ENCODE peak calls at places on chromosomes 13 and 19, in five cellular contexts. O, F, E, B and N are unnamed samples.

GRCh38 chr19:1449467-1450442 is at the start of gene APC2:
- DNase-seq in B (peak), F (no peak), O (peak), E (no peak), N (no peak)

GRCh38 chr13:32901994-32902780 is 114.0 kb upstream of the KL start:
- DNase-seq in O (no peak), B (no peak), F (no peak), E (no peak), N (no peak)

GRCh38 chr13:38888309-38888708 is 102.3 kb downstream of the STOML3 start:
- DNase-seq in B (no peak), E (no peak), F (no peak), O (peak), N (no peak)

GRCh38 chr13:66967825-66968597 is 262.1 kb downstream of the PCDH9 start:
- DNase-seq in F (no peak), B (no peak), E (no peak), O (peak), N (no peak)

GRCh38 chr19:3132971-3133792 is 2.7 kb upstream of the GNA15 start:
- DNase-seq in F (peak), E (no peak), B (peak), O (peak), N (no peak)

GRCh38 chr13:105643966-105644365 is 891.5 kb downstream of the EFNB2 start:
- DNase-seq in E (no peak), B (no peak), O (no peak), F (no peak), N (no peak)

GRCh38 chr13:39777527-39778061 is 122.1 kb downstream of the COG6 start:
- DNase-seq in B (no peak), E (peak), F (no peak), O (peak), N (peak)

GRCh38 chr19:21127001-21127400 is 14.8 kb upstream of the ZNF431 start:
- DNase-seq in E (no peak), F (no peak), O (no peak), B (no peak), N (no peak)

GRCh38 chr19:44662686-44663085 is 8.6 kb upstream of the CEACAM19 start:
- DNase-seq in O (peak), F (no peak), B (no peak), E (no peak), N (no peak)

GRCh38 chr13:103272770-103273169 is 206.6 kb upstream of the SLC10A2 start:
- DNase-seq in F (no peak), E (no peak), O (peak), B (no peak), N (no peak)

GRCh38 chr13:38044067-38044466 is 174.5 kb upstream of the TRPC4 start:
- DNase-seq in O (no peak), F (no peak), B (no peak), E (no peak), N (no peak)

GRCh38 chr13:35283856-35284255 is 192.6 kb downstream of the MAB21L1 start:
- DNase-seq in E (peak), F (no peak), O (no peak), B (no peak), N (no peak)

GRCh38 chr19:50497030-50497420 is 14.0 kb downstream of the JOSD2 start:
- DNase-seq in O (no peak), B (peak), E (no peak), F (no peak), N (no peak)

GRCh38 chr19:46574533-46574932 is 26.6 kb upstream of the CALM3 start:
- DNase-seq in B (no peak), F (no peak), E (no peak), O (no peak), N (no peak)

GRCh38 chr13:90091611-90092010 is 1255.9 kb upstream of the MIR17HG start:
- DNase-seq in F (no peak), B (no peak), O (no peak), E (no peak), N (no peak)

GRCh38 chr19:29966594-29967249 is 24.7 kb downstream of the URI1 start:
- DNase-seq in O (peak), F (no peak), B (no peak), E (peak), N (no peak)

GRCh38 chr19:34555447-34555846 is 73.9 kb downstream of the WTIP start:
- DNase-seq in O (no peak), B (no peak), F (no peak), E (peak), N (no peak)

GRCh38 chr19:42850981-42851717 is 28.4 kb downstream of the PSG1 start:
- DNase-seq in B (no peak), E (peak), O (peak), F (no peak), N (peak)

GRCh38 chr19:48795855-48796142 is 15.0 kb downstream of the BCAT2 start:
- DNase-seq in E (no peak), F (no peak), B (no peak), O (no peak), N (no peak)

GRCh38 chr19:6856749-6857372 is 30.5 kb upstream of the ADGRE1 start:
- DNase-seq in E (no peak), F (no peak), B (no peak), O (no peak), N (no peak)

GRCh38 chr19:29367701-29368306 is 154.9 kb upstream of the UQCRFS1 start:
- DNase-seq in O (no peak), E (no peak), B (no peak), F (peak), N (no peak)

GRCh38 chr19:31332096-31332495 is 17.1 kb downstream of the TSHZ3 start:
- DNase-seq in F (no peak), E (no peak), O (no peak), B (no peak), N (no peak)

GRCh38 chr13:32426191-32426980 is 1.5 kb downstream of the N4BP2L1 start:
- DNase-seq in F (peak), O (no peak), B (no peak), E (no peak), N (no peak)

GRCh38 chr13:30004204-30004603 is 153.8 kb upstream of the UBL3 start:
- DNase-seq in B (no peak), F (no peak), O (no peak), E (peak), N (no peak)

GRCh38 chr13:95234242-95234641 is 67.0 kb downstream of the ABCC4 start:
- DNase-seq in B (no peak), O (no peak), E (no peak), F (no peak), N (no peak)

GRCh38 chr13:46134961-46135522 is 30.2 kb upstream of the CPB2 start:
- DNase-seq in F (no peak), B (no peak), E (no peak), O (peak), N (no peak)

GRCh38 chr13:51420681-51421476 is 32.0 kb downstream of the INTS6 start:
- DNase-seq in B (no peak), E (no peak), O (no peak), F (no peak), N (no peak)

GRCh38 chr19:50906217-50906616 is 5.0 kb downstream of the KLK4 start:
- DNase-seq in B (peak), E (peak), F (peak), O (no peak), N (no peak)

GRCh38 chr19:15464394-15465385 is at the start of gene RASAL3:
- DNase-seq in E (no peak), B (no peak), O (no peak), F (peak), N (no peak)

GRCh38 chr19:34962945-34963530 is 991 bp downstream of the ZNF792 start:
- DNase-seq in F (peak), E (no peak), B (no peak), O (peak), N (no peak)

GRCh38 chr19:6424190-6424938 is at the start of gene KHSRP:
- DNase-seq in B (peak), O (no peak), F (no peak), E (no peak), N (no peak)

GRCh38 chr19:50313812-50314536 is 15.2 kb downstream of the KCNC3 start:
- DNase-seq in O (no peak), B (no peak), E (no peak), F (no peak), N (no peak)

GRCh38 chr13:36344886-36345437 is 1.2 kb downstream of the SPART start:
- DNase-seq in F (no peak), B (no peak), E (no peak), O (no peak), N (no peak)

DNA sequence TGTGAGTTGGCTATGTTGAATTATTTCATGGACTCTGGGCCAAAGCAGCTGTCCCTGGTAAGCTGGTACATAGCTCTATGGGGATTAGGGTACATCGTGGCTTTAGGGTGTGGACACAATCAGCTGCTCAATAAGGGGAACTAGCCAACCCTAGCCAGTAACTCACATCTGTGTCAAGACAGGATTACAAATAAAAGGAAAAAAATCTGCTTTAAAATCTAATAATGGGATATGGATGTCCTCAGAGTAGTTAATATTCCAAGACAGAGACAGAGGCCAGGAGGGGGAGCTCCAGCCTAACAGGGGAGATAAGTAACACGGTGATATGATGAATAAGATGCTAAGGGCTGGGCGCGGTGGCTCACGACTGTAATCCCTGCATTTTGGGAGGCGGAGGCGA is 21.1 kb upstream of the ZNF766 start:
- DNase-seq in F (no peak), O (no peak), E (no peak), B (peak), N (no peak)
- TF ChIP-seq CTCF in F (peak), O (peak), E (no peak), B (no peak), N (peak)

GRCh38 chr13:43304945-43305344 is 281.6 kb downstream of the DNAJC15 start:
- DNase-seq in B (no peak), O (no peak), E (peak), F (no peak), N (no peak)
- TF ChIP-seq CTCF in B (no peak), O (no peak), E (no peak), F (no peak), N (no peak)

GRCh38 chr19:36060430-36060829 is 5.7 kb downstream of the WDR62 start:
- DNase-seq in B (no peak), O (peak), E (peak), F (peak), N (no peak)
- TF ChIP-seq CTCF in B (no peak), O (peak), E (peak), F (peak), N (peak)

GRCh38 chr13:98446234-98446621 is 130.7 kb downstream of the STK24 start:
- DNase-seq in E (no peak), B (no peak), F (no peak), O (no peak), N (no peak)

GRCh38 chr13:98449273-98449672 is 127.6 kb downstream of the STK24 start:
- DNase-seq in F (no peak), O (no peak), E (no peak), B (no peak), N (no peak)

GRCh38 chr13:98447130-98447529 is 129.8 kb downstream of the STK24 start:
- DNase-seq in F (no peak), O (no peak), B (no peak), E (no peak), N (no peak)

GRCh38 chr13:98448642-98448928 is 128.3 kb downstream of the STK24 start:
- DNase-seq in F (no peak), E (no peak), O (no peak), B (no peak), N (no peak)

GRCh38 chr13:98447881-98448641 is 128.8 kb downstream of the STK24 start:
- DNase-seq in B (no peak), E (peak), O (peak), F (no peak), N (no peak)
- TF ChIP-seq CTCF in B (no peak), E (peak), O (peak), F (no peak), N (peak)

GRCh38 chr19:18915639-18916038 is 3.5 kb downstream of the COPE start:
- DNase-seq in E (peak), F (no peak), B (peak), O (peak), N (no peak)
- TF ChIP-seq CTCF in E (peak), F (no peak), B (no peak), O (peak), N (peak)

GRCh38 chr19:40908981-40909380 is 26.9 kb upstream of the CYP2A7 start:
- DNase-seq in O (peak), B (peak), F (no peak), E (no peak), N (no peak)
- TF ChIP-seq CTCF in O (peak), B (no peak), F (no peak), E (peak), N (no peak)

DNA sequence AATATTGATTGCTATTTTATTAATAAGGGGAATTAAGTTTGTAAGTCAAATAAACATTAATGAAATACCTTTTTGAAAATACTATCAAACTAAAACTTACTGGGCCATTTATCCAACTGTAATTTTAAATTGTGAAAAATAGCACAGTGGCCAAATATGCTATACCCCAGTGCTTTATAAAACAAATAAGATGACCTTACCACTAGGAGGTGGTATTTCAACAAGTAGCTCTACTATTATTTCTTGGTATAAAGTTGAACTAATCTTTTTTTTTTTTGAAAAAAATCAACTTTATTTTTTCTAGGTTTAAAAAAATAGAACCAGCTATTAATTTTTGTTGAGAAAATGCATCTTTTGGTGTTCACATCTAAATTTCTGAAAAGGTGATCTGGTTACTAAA is 14.7 kb downstream of the LACC1 start:
- DNase-seq in F (no peak), E (no peak), O (no peak), B (no peak), N (no peak)
- TF ChIP-seq CTCF in F (no peak), E (peak), O (peak), B (no peak), N (no peak)